ENCODE peak calls at places on chromosomes 11 and 22, in nine cellular contexts. One of them, this sample, is unnamed.

GRCh38 chr11:45145421-45146071 is 893 bp upstream of the PRDM11 start:
- DNase-seq in activated T-helper 9 cell treated with anti-CD3 and anti-CD28 coated beads, Interleukin-2, amount 50 U/mL, for 16 hours: no peak
- DNase-seq in stimulated activated CD4-positive, alpha-beta T cell treated with anti-CD3 and anti-CD28 coated beads, Interleukin-1b, Interleukin-23, amount 100 ng/mL, for 24 hours: no peak
- DNase-seq in stomach: peak
- DNase-seq in NCI-H1417: peak
- DNase-seq in AG08396: peak
- DNase-seq in globus pallidus: peak
- DNase-seq in ELR: peak
- DNase-seq in cardiac fibroblast: peak
- DNase-seq in this sample: no peak

GRCh38 chr11:19849107-19849789 is 136.6 kb downstream of the NAV2 start:
- DNase-seq in AG08396: peak
- DNase-seq in stomach: peak
- DNase-seq in globus pallidus: no peak
- DNase-seq in cardiac fibroblast: no peak
- DNase-seq in stimulated activated CD4-positive, alpha-beta T cell treated with anti-CD3 and anti-CD28 coated beads, Interleukin-1b, Interleukin-23, amount 100 ng/mL, for 24 hours: no peak
- DNase-seq in activated T-helper 9 cell treated with anti-CD3 and anti-CD28 coated beads, Interleukin-2, amount 50 U/mL, for 16 hours: no peak
- DNase-seq in NCI-H1417: no peak
- DNase-seq in ELR: no peak
- DNase-seq in this sample: no peak

GRCh38 chr22:19986410-19987341 is 29.9 kb downstream of the ARVCF start:
- DNase-seq in ELR: peak
- DNase-seq in stimulated activated CD4-positive, alpha-beta T cell treated with anti-CD3 and anti-CD28 coated beads, Interleukin-1b, Interleukin-23, amount 100 ng/mL, for 24 hours: peak
- DNase-seq in globus pallidus: no peak
- DNase-seq in cardiac fibroblast: peak
- DNase-seq in AG08396: peak
- DNase-seq in stomach: peak
- DNase-seq in activated T-helper 9 cell treated with anti-CD3 and anti-CD28 coated beads, Interleukin-2, amount 50 U/mL, for 16 hours: peak
- DNase-seq in NCI-H1417: peak
- DNase-seq in this sample: peak

GRCh38 chr11:20031155-20032001 is 128.9 kb downstream of the DBX1 start:
- DNase-seq in stomach: no peak
- DNase-seq in globus pallidus: no peak
- DNase-seq in ELR: peak
- DNase-seq in cardiac fibroblast: peak
- DNase-seq in NCI-H1417: no peak
- DNase-seq in AG08396: peak
- DNase-seq in activated T-helper 9 cell treated with anti-CD3 and anti-CD28 coated beads, Interleukin-2, amount 50 U/mL, for 16 hours: no peak
- DNase-seq in stimulated activated CD4-positive, alpha-beta T cell treated with anti-CD3 and anti-CD28 coated beads, Interleukin-1b, Interleukin-23, amount 100 ng/mL, for 24 hours: no peak
- DNase-seq in this sample: no peak

GRCh38 chr22:47027766-47028165 is 265.3 kb downstream of the TBC1D22A start:
- DNase-seq in activated T-helper 9 cell treated with anti-CD3 and anti-CD28 coated beads, Interleukin-2, amount 50 U/mL, for 16 hours: no peak
- DNase-seq in stimulated activated CD4-positive, alpha-beta T cell treated with anti-CD3 and anti-CD28 coated beads, Interleukin-1b, Interleukin-23, amount 100 ng/mL, for 24 hours: no peak
- DNase-seq in stomach: no peak
- DNase-seq in NCI-H1417: no peak
- DNase-seq in cardiac fibroblast: no peak
- DNase-seq in ELR: no peak
- DNase-seq in AG08396: no peak
- DNase-seq in globus pallidus: no peak
- DNase-seq in this sample: no peak

GRCh38 chr22:26923498-26923897 is 266.1 kb downstream of the MIAT start:
- DNase-seq in activated T-helper 9 cell treated with anti-CD3 and anti-CD28 coated beads, Interleukin-2, amount 50 U/mL, for 16 hours: no peak
- DNase-seq in stimulated activated CD4-positive, alpha-beta T cell treated with anti-CD3 and anti-CD28 coated beads, Interleukin-1b, Interleukin-23, amount 100 ng/mL, for 24 hours: no peak
- DNase-seq in stomach: no peak
- DNase-seq in AG08396: no peak
- DNase-seq in globus pallidus: no peak
- DNase-seq in ELR: no peak
- DNase-seq in NCI-H1417: no peak
- DNase-seq in cardiac fibroblast: no peak
- DNase-seq in this sample: no peak

GRCh38 chr11:131592152-131592551 is 221.7 kb downstream of the NTM start:
- DNase-seq in NCI-H1417: no peak
- DNase-seq in stimulated activated CD4-positive, alpha-beta T cell treated with anti-CD3 and anti-CD28 coated beads, Interleukin-1b, Interleukin-23, amount 100 ng/mL, for 24 hours: no peak
- DNase-seq in globus pallidus: peak
- DNase-seq in AG08396: no peak
- DNase-seq in activated T-helper 9 cell treated with anti-CD3 and anti-CD28 coated beads, Interleukin-2, amount 50 U/mL, for 16 hours: no peak
- DNase-seq in stomach: no peak
- DNase-seq in cardiac fibroblast: no peak
- DNase-seq in ELR: no peak
- DNase-seq in this sample: no peak

GRCh38 chr22:45885941-45886395 is 91.0 kb downstream of the WNT7B start:
- DNase-seq in AG08396: no peak
- DNase-seq in NCI-H1417: no peak
- DNase-seq in stimulated activated CD4-positive, alpha-beta T cell treated with anti-CD3 and anti-CD28 coated beads, Interleukin-1b, Interleukin-23, amount 100 ng/mL, for 24 hours: no peak
- DNase-seq in cardiac fibroblast: no peak
- DNase-seq in stomach: no peak
- DNase-seq in ELR: no peak
- DNase-seq in globus pallidus: peak
- DNase-seq in activated T-helper 9 cell treated with anti-CD3 and anti-CD28 coated beads, Interleukin-2, amount 50 U/mL, for 16 hours: no peak
- DNase-seq in this sample: no peak

GRCh38 chr11:66969584-66970205 is 5.4 kb upstream of the C11orf86 start:
- DNase-seq in AG08396: no peak
- DNase-seq in stimulated activated CD4-positive, alpha-beta T cell treated with anti-CD3 and anti-CD28 coated beads, Interleukin-1b, Interleukin-23, amount 100 ng/mL, for 24 hours: no peak
- DNase-seq in NCI-H1417: no peak
- DNase-seq in ELR: peak
- DNase-seq in stomach: no peak
- DNase-seq in cardiac fibroblast: peak
- DNase-seq in globus pallidus: no peak
- DNase-seq in activated T-helper 9 cell treated with anti-CD3 and anti-CD28 coated beads, Interleukin-2, amount 50 U/mL, for 16 hours: no peak
- DNase-seq in this sample: no peak

GRCh38 chr11:17266781-17267180 is 9.8 kb upstream of the NUCB2 start:
- DNase-seq in stomach: no peak
- DNase-seq in stimulated activated CD4-positive, alpha-beta T cell treated with anti-CD3 and anti-CD28 coated beads, Interleukin-1b, Interleukin-23, amount 100 ng/mL, for 24 hours: no peak
- DNase-seq in activated T-helper 9 cell treated with anti-CD3 and anti-CD28 coated beads, Interleukin-2, amount 50 U/mL, for 16 hours: no peak
- DNase-seq in globus pallidus: no peak
- DNase-seq in NCI-H1417: no peak
- DNase-seq in ELR: no peak
- DNase-seq in cardiac fibroblast: no peak
- DNase-seq in AG08396: no peak
- DNase-seq in this sample: no peak

GRCh38 chr11:99020324-99021225 is at the start of gene CNTN5:
- DNase-seq in NCI-H1417: peak
- DNase-seq in stimulated activated CD4-positive, alpha-beta T cell treated with anti-CD3 and anti-CD28 coated beads, Interleukin-1b, Interleukin-23, amount 100 ng/mL, for 24 hours: no peak
- DNase-seq in cardiac fibroblast: peak
- DNase-seq in globus pallidus: peak
- DNase-seq in ELR: peak
- DNase-seq in AG08396: peak
- DNase-seq in stomach: no peak
- DNase-seq in activated T-helper 9 cell treated with anti-CD3 and anti-CD28 coated beads, Interleukin-2, amount 50 U/mL, for 16 hours: no peak
- DNase-seq in this sample: no peak

GRCh38 chr11:97269527-97269926 is 879.7 kb downstream of the JRKL start:
- DNase-seq in globus pallidus: no peak
- DNase-seq in ELR: peak
- DNase-seq in AG08396: no peak
- DNase-seq in cardiac fibroblast: peak
- DNase-seq in NCI-H1417: no peak
- DNase-seq in stimulated activated CD4-positive, alpha-beta T cell treated with anti-CD3 and anti-CD28 coated beads, Interleukin-1b, Interleukin-23, amount 100 ng/mL, for 24 hours: no peak
- DNase-seq in stomach: no peak
- DNase-seq in activated T-helper 9 cell treated with anti-CD3 and anti-CD28 coated beads, Interleukin-2, amount 50 U/mL, for 16 hours: no peak
- DNase-seq in this sample: no peak

GRCh38 chr11:129315781-129316579 is 59.7 kb upstream of the BARX2 start:
- DNase-seq in NCI-H1417: peak
- DNase-seq in globus pallidus: no peak
- DNase-seq in activated T-helper 9 cell treated with anti-CD3 and anti-CD28 coated beads, Interleukin-2, amount 50 U/mL, for 16 hours: no peak
- DNase-seq in ELR: no peak
- DNase-seq in stimulated activated CD4-positive, alpha-beta T cell treated with anti-CD3 and anti-CD28 coated beads, Interleukin-1b, Interleukin-23, amount 100 ng/mL, for 24 hours: no peak
- DNase-seq in stomach: peak
- DNase-seq in AG08396: no peak
- DNase-seq in cardiac fibroblast: no peak
- DNase-seq in this sample: no peak

GRCh38 chr11:2258501-2259465 is 11.6 kb downstream of the ASCL2 start:
- DNase-seq in globus pallidus: no peak
- DNase-seq in ELR: no peak
- DNase-seq in cardiac fibroblast: no peak
- DNase-seq in stomach: peak
- DNase-seq in activated T-helper 9 cell treated with anti-CD3 and anti-CD28 coated beads, Interleukin-2, amount 50 U/mL, for 16 hours: no peak
- DNase-seq in stimulated activated CD4-positive, alpha-beta T cell treated with anti-CD3 and anti-CD28 coated beads, Interleukin-1b, Interleukin-23, amount 100 ng/mL, for 24 hours: no peak
- DNase-seq in AG08396: no peak
- DNase-seq in NCI-H1417: no peak
- DNase-seq in this sample: no peak

GRCh38 chr11:34480339-34480738 is 33.3 kb downstream of the ELF5 start:
- DNase-seq in activated T-helper 9 cell treated with anti-CD3 and anti-CD28 coated beads, Interleukin-2, amount 50 U/mL, for 16 hours: no peak
- DNase-seq in ELR: no peak
- DNase-seq in stimulated activated CD4-positive, alpha-beta T cell treated with anti-CD3 and anti-CD28 coated beads, Interleukin-1b, Interleukin-23, amount 100 ng/mL, for 24 hours: no peak
- DNase-seq in stomach: no peak
- DNase-seq in AG08396: no peak
- DNase-seq in NCI-H1417: no peak
- DNase-seq in globus pallidus: no peak
- DNase-seq in cardiac fibroblast: no peak
- DNase-seq in this sample: no peak

GRCh38 chr22:17927062-17927461 is 97.3 kb downstream of the MICAL3 start:
- DNase-seq in stomach: no peak
- DNase-seq in globus pallidus: no peak
- DNase-seq in stimulated activated CD4-positive, alpha-beta T cell treated with anti-CD3 and anti-CD28 coated beads, Interleukin-1b, Interleukin-23, amount 100 ng/mL, for 24 hours: no peak
- DNase-seq in NCI-H1417: no peak
- DNase-seq in ELR: no peak
- DNase-seq in activated T-helper 9 cell treated with anti-CD3 and anti-CD28 coated beads, Interleukin-2, amount 50 U/mL, for 16 hours: no peak
- DNase-seq in cardiac fibroblast: no peak
- DNase-seq in AG08396: no peak
- DNase-seq in this sample: no peak

GRCh38 chr22:42678894-42679293 is 29.7 kb upstream of the CYB5R3 start:
- DNase-seq in ELR: no peak
- DNase-seq in NCI-H1417: no peak
- DNase-seq in stomach: no peak
- DNase-seq in globus pallidus: no peak
- DNase-seq in stimulated activated CD4-positive, alpha-beta T cell treated with anti-CD3 and anti-CD28 coated beads, Interleukin-1b, Interleukin-23, amount 100 ng/mL, for 24 hours: no peak
- DNase-seq in AG08396: no peak
- DNase-seq in cardiac fibroblast: no peak
- DNase-seq in activated T-helper 9 cell treated with anti-CD3 and anti-CD28 coated beads, Interleukin-2, amount 50 U/mL, for 16 hours: no peak
- DNase-seq in this sample: no peak

GRCh38 chr11:75768909-75769771 is 562 bp downstream of the DGAT2 start:
- DNase-seq in cardiac fibroblast: no peak
- DNase-seq in stomach: no peak
- DNase-seq in activated T-helper 9 cell treated with anti-CD3 and anti-CD28 coated beads, Interleukin-2, amount 50 U/mL, for 16 hours: no peak
- DNase-seq in NCI-H1417: peak
- DNase-seq in ELR: no peak
- DNase-seq in globus pallidus: no peak
- DNase-seq in stimulated activated CD4-positive, alpha-beta T cell treated with anti-CD3 and anti-CD28 coated beads, Interleukin-1b, Interleukin-23, amount 100 ng/mL, for 24 hours: no peak
- DNase-seq in AG08396: peak
- DNase-seq in this sample: no peak

GRCh38 chr11:18013790-18014507 is 1.1 kb upstream of the SERGEF start:
- DNase-seq in globus pallidus: peak
- DNase-seq in stimulated activated CD4-positive, alpha-beta T cell treated with anti-CD3 and anti-CD28 coated beads, Interleukin-1b, Interleukin-23, amount 100 ng/mL, for 24 hours: no peak
- DNase-seq in cardiac fibroblast: no peak
- DNase-seq in activated T-helper 9 cell treated with anti-CD3 and anti-CD28 coated beads, Interleukin-2, amount 50 U/mL, for 16 hours: no peak
- DNase-seq in AG08396: no peak
- DNase-seq in NCI-H1417: no peak
- DNase-seq in stomach: no peak
- DNase-seq in ELR: peak
- DNase-seq in this sample: peak

GRCh38 chr11:131109256-131109655 is 193.0 kb upstream of the SNX19 start:
- DNase-seq in stimulated activated CD4-positive, alpha-beta T cell treated with anti-CD3 and anti-CD28 coated beads, Interleukin-1b, Interleukin-23, amount 100 ng/mL, for 24 hours: no peak
- DNase-seq in AG08396: peak
- DNase-seq in globus pallidus: no peak
- DNase-seq in cardiac fibroblast: peak
- DNase-seq in activated T-helper 9 cell treated with anti-CD3 and anti-CD28 coated beads, Interleukin-2, amount 50 U/mL, for 16 hours: no peak
- DNase-seq in ELR: peak
- DNase-seq in NCI-H1417: no peak
- DNase-seq in stomach: no peak
- DNase-seq in this sample: no peak

GRCh38 chr11:12564012-12564411 is 110.2 kb upstream of the TEAD1 start:
- DNase-seq in activated T-helper 9 cell treated with anti-CD3 and anti-CD28 coated beads, Interleukin-2, amount 50 U/mL, for 16 hours: no peak
- DNase-seq in globus pallidus: no peak
- DNase-seq in cardiac fibroblast: no peak
- DNase-seq in stimulated activated CD4-positive, alpha-beta T cell treated with anti-CD3 and anti-CD28 coated beads, Interleukin-1b, Interleukin-23, amount 100 ng/mL, for 24 hours: no peak
- DNase-seq in ELR: no peak
- DNase-seq in stomach: no peak
- DNase-seq in AG08396: no peak
- DNase-seq in NCI-H1417: no peak
- DNase-seq in this sample: no peak

GRCh38 chr11:441418-442274 is at the start of gene ANO9:
- DNase-seq in ELR: no peak
- DNase-seq in NCI-H1417: peak
- DNase-seq in stomach: peak
- DNase-seq in cardiac fibroblast: no peak
- DNase-seq in AG08396: no peak
- DNase-seq in globus pallidus: no peak
- DNase-seq in stimulated activated CD4-positive, alpha-beta T cell treated with anti-CD3 and anti-CD28 coated beads, Interleukin-1b, Interleukin-23, amount 100 ng/mL, for 24 hours: no peak
- DNase-seq in activated T-helper 9 cell treated with anti-CD3 and anti-CD28 coated beads, Interleukin-2, amount 50 U/mL, for 16 hours: peak
- DNase-seq in this sample: no peak

GRCh38 chr22:42289671-42290269 is 19.3 kb upstream of the TCF20 start:
- DNase-seq in cardiac fibroblast: no peak
- DNase-seq in activated T-helper 9 cell treated with anti-CD3 and anti-CD28 coated beads, Interleukin-2, amount 50 U/mL, for 16 hours: no peak
- DNase-seq in stimulated activated CD4-positive, alpha-beta T cell treated with anti-CD3 and anti-CD28 coated beads, Interleukin-1b, Interleukin-23, amount 100 ng/mL, for 24 hours: no peak
- DNase-seq in stomach: no peak
- DNase-seq in AG08396: no peak
- DNase-seq in globus pallidus: no peak
- DNase-seq in NCI-H1417: no peak
- DNase-seq in ELR: no peak
- DNase-seq in this sample: no peak

GRCh38 chr22:46011627-46012181 is 34.7 kb upstream of the WNT7B start:
- DNase-seq in stomach: no peak
- DNase-seq in cardiac fibroblast: no peak
- DNase-seq in AG08396: no peak
- DNase-seq in activated T-helper 9 cell treated with anti-CD3 and anti-CD28 coated beads, Interleukin-2, amount 50 U/mL, for 16 hours: no peak
- DNase-seq in stimulated activated CD4-positive, alpha-beta T cell treated with anti-CD3 and anti-CD28 coated beads, Interleukin-1b, Interleukin-23, amount 100 ng/mL, for 24 hours: no peak
- DNase-seq in NCI-H1417: no peak
- DNase-seq in ELR: no peak
- DNase-seq in globus pallidus: no peak
- DNase-seq in this sample: no peak

GRCh38 chr11:119806064-119806915 is 77.3 kb upstream of the NECTIN1 start:
- DNase-seq in AG08396: no peak
- DNase-seq in globus pallidus: no peak
- DNase-seq in activated T-helper 9 cell treated with anti-CD3 and anti-CD28 coated beads, Interleukin-2, amount 50 U/mL, for 16 hours: no peak
- DNase-seq in cardiac fibroblast: no peak
- DNase-seq in ELR: no peak
- DNase-seq in stimulated activated CD4-positive, alpha-beta T cell treated with anti-CD3 and anti-CD28 coated beads, Interleukin-1b, Interleukin-23, amount 100 ng/mL, for 24 hours: no peak
- DNase-seq in NCI-H1417: no peak
- DNase-seq in stomach: no peak
- DNase-seq in this sample: no peak